ENCODE peak calls at places on chromosomes 12 and 14, in nine cellular contexts. O is MM.1S, J is dorsolateral prefrontal cortex, G is astrocyte of the spinal cord, L is progenitor cell of endocrine pancreas, Q is A549, A is GM20000, R is HFFc6, F is cardiac fibroblast. N is an unnamed sample.

GRCh38 chr12:89247962-89248361 is 104.3 kb downstream of the DUSP6 start:
- DNase-seq in J (no peak), F (peak), Q (no peak), L (no peak), G (no peak), A (no peak), O (no peak), R (no peak), N (no peak)

GRCh38 chr14:35297677-35298076 is 5.5 kb downstream of the PSMA6 start:
- DNase-seq in L (no peak), A (no peak), Q (no peak), G (no peak), O (no peak), J (no peak), R (no peak), F (no peak), N (no peak)

GRCh38 chr12:120358412-120359158 is 10.4 kb downstream of the MSI1 start:
- DNase-seq in J (no peak), L (no peak), G (no peak), R (no peak), O (no peak), A (no peak), F (no peak), Q (no peak), N (no peak)

GRCh38 chr14:73227812-73228781 is 9.2 kb upstream of the PAPLN start:
- DNase-seq in A (no peak), O (no peak), R (peak), Q (peak), G (peak), L (no peak), J (no peak), F (peak), N (no peak)

GRCh38 chr12:117188961-117189724 is 1.1 kb downstream of the FBXO21 start:
- DNase-seq in F (peak), O (no peak), G (peak), A (no peak), J (no peak), Q (no peak), L (no peak), R (peak), N (no peak)

GRCh38 chr12:4496145-4496838 is 42.4 kb upstream of the RAD51AP1 start:
- DNase-seq in G (no peak), J (no peak), Q (no peak), A (peak), O (no peak), L (no peak), F (no peak), R (no peak), N (peak)

GRCh38 chr12:41418586-41418985 is 230.5 kb downstream of the PDZRN4 start:
- DNase-seq in A (no peak), O (no peak), R (no peak), F (no peak), J (no peak), Q (no peak), G (no peak), L (no peak), N (no peak)

GRCh38 chr12:53955776-53956250 is 1.1 kb downstream of the HOXC12 start:
- DNase-seq in Q (no peak), F (no peak), A (no peak), J (no peak), L (no peak), O (no peak), R (no peak), G (no peak), N (no peak)

GRCh38 chr14:90815817-90816662 is at the start of gene TTC7B:
- DNase-seq in R (no peak), L (peak), Q (peak), O (peak), F (no peak), A (peak), J (no peak), G (no peak), N (peak)

GRCh38 chr12:19945559-19946485 is 422.5 kb upstream of the PDE3A start:
- DNase-seq in L (no peak), F (peak), G (peak), Q (peak), O (no peak), R (no peak), J (no peak), A (no peak), N (no peak)

GRCh38 chr14:38143651-38144505 is 63.8 kb upstream of the SSTR1 start:
- DNase-seq in O (no peak), Q (no peak), F (peak), G (peak), J (no peak), R (peak), L (no peak), A (no peak), N (no peak)

GRCh38 chr14:98614741-98615140 is 657.3 kb downstream of the BCL11B start:
- DNase-seq in G (no peak), A (no peak), O (no peak), Q (no peak), F (no peak), R (no peak), J (no peak), L (no peak), N (no peak)

GRCh38 chr14:67999693-68000384 is 180.3 kb downstream of the RAD51B start:
- DNase-seq in G (peak), O (no peak), L (no peak), F (peak), Q (peak), J (no peak), A (no peak), R (peak), N (no peak)

GRCh38 chr14:93787465-93788306 is 599 bp downstream of the PRIMA1 start:
- DNase-seq in Q (no peak), R (no peak), J (no peak), A (no peak), G (no peak), L (peak), F (peak), O (no peak), N (no peak)

GRCh38 chr12:51471465-51471864 is 46.8 kb downstream of the SLC4A8 start:
- DNase-seq in G (no peak), Q (no peak), A (no peak), L (no peak), R (no peak), J (no peak), O (no peak), F (no peak), N (no peak)

GRCh38 chr14:99819514-99819913 is 26.3 kb downstream of the EML1 start:
- DNase-seq in G (no peak), O (no peak), A (no peak), J (no peak), Q (no peak), R (no peak), L (no peak), F (no peak), N (no peak)

GRCh38 chr12:3630621-3631271 is 122.2 kb downstream of the CRACR2A start:
- DNase-seq in O (no peak), Q (no peak), R (no peak), J (no peak), F (no peak), A (no peak), G (no peak), L (no peak), N (no peak)

GRCh38 chr12:69329669-69330428 is 18.3 kb upstream of the LYZ start:
- DNase-seq in A (no peak), Q (no peak), O (no peak), G (no peak), F (no peak), L (no peak), R (no peak), J (no peak), N (no peak)

GRCh38 chr14:55807536-55807935 is 227.5 kb downstream of the KTN1 start:
- DNase-seq in Q (no peak), R (no peak), O (no peak), G (no peak), F (no peak), L (no peak), A (no peak), J (no peak), N (no peak)

GRCh38 chr12:77946541-77947021 is 115.9 kb downstream of the NAV3 start:
- DNase-seq in J (no peak), L (no peak), A (no peak), R (peak), F (peak), O (no peak), Q (no peak), G (no peak), N (no peak)

GRCh38 chr12:32860182-32860581 is 36.4 kb downstream of the PKP2 start:
- DNase-seq in L (no peak), F (no peak), R (no peak), J (no peak), G (no peak), Q (no peak), A (no peak), O (no peak), N (no peak)

GRCh38 chr12:128961957-128962356 is 108.7 kb downstream of the GLT1D1 start:
- DNase-seq in F (no peak), G (no peak), Q (no peak), J (no peak), O (no peak), R (no peak), A (no peak), L (no peak), N (no peak)

GRCh38 chr12:46677749-46678148 is 148.0 kb downstream of the SLC38A4 start:
- DNase-seq in A (no peak), L (no peak), G (peak), J (no peak), F (peak), O (no peak), R (peak), Q (peak), N (no peak)
- TF ChIP-seq CTCF in A (no peak), L (no peak), G (peak), J (no peak), F (peak), O (no peak), R (peak), Q (peak), N (no peak)

GRCh38 chr12:123478069-123478468 is 20.1 kb downstream of the SNRNP35 start:
- DNase-seq in Q (no peak), R (no peak), J (no peak), F (no peak), A (no peak), L (no peak), O (no peak), G (no peak), N (no peak)
- TF ChIP-seq CTCF in Q (no peak), R (no peak), J (no peak), F (no peak), A (no peak), L (no peak), O (no peak), G (no peak), N (no peak)

GRCh38 chr12:46410495-46410894 is 37.9 kb upstream of the SLC38A2 start:
- DNase-seq in O (no peak), L (no peak), G (no peak), R (no peak), Q (no peak), A (no peak), J (no peak), F (no peak), N (no peak)

GRCh38 chr12:46415552-46415951 is 43.0 kb upstream of the SLC38A2 start:
- DNase-seq in Q (no peak), F (no peak), R (no peak), A (no peak), G (no peak), L (no peak), O (no peak), J (no peak), N (no peak)

GRCh38 chr12:46413368-46413767 is 40.8 kb upstream of the SLC38A2 start:
- DNase-seq in J (no peak), G (no peak), L (no peak), O (no peak), F (no peak), Q (no peak), R (no peak), A (no peak), N (no peak)

GRCh38 chr12:46409974-46410373 is 37.4 kb upstream of the SLC38A2 start:
- DNase-seq in L (no peak), R (no peak), Q (no peak), J (no peak), O (no peak), F (no peak), G (no peak), A (no peak), N (no peak)

GRCh38 chr12:46414591-46415268 is 42.2 kb upstream of the SLC38A2 start:
- DNase-seq in O (no peak), L (no peak), R (no peak), Q (no peak), J (no peak), A (no peak), F (no peak), G (no peak), N (no peak)
- TF ChIP-seq CTCF in O (no peak), L (no peak), R (no peak), Q (no peak), J (no peak), A (no peak), F (no peak), G (no peak), N (no peak)

GRCh38 chr14:106455026-106455425 is 928.6 kb downstream of the TMEM121 start:
- DNase-seq in R (no peak), L (no peak), J (no peak), A (no peak), Q (no peak), G (no peak), O (no peak), F (no peak), N (no peak)

GRCh38 chr14:106460916-106461315 is 934.5 kb downstream of the TMEM121 start:
- DNase-seq in J (no peak), L (no peak), O (no peak), R (no peak), Q (no peak), G (no peak), A (no peak), F (no peak), N (no peak)

GRCh38 chr14:106459971-106460730 is 933.8 kb downstream of the TMEM121 start:
- DNase-seq in O (peak), F (no peak), G (no peak), Q (peak), A (peak), R (no peak), L (no peak), J (no peak), N (no peak)
- TF ChIP-seq CTCF in O (peak), F (no peak), G (no peak), Q (no peak), A (peak), R (peak), L (no peak), J (no peak), N (no peak)

GRCh38 chr12:29889737-29890136 is 106.0 kb upstream of the TMTC1 start:
- DNase-seq in L (peak), R (no peak), J (no peak), A (peak), F (peak), Q (no peak), G (peak), O (no peak), N (peak)
- TF ChIP-seq CTCF in L (peak), R (no peak), J (peak), A (peak), F (peak), Q (no peak), G (peak), O (peak), N (peak)

GRCh38 chr14:75459099-75459741 is 31.4 kb downstream of the JDP2 start:
- DNase-seq in L (no peak), O (no peak), R (no peak), J (no peak), F (no peak), A (no peak), G (no peak), Q (no peak), N (no peak)

GRCh38 chr14:75461303-75461702 is 33.5 kb downstream of the JDP2 start:
- DNase-seq in R (no peak), O (no peak), F (no peak), A (no peak), L (no peak), G (no peak), J (no peak), Q (no peak), N (no peak)

GRCh38 chr14:75458305-75458704 is 30.5 kb downstream of the JDP2 start:
- DNase-seq in O (no peak), J (no peak), R (no peak), L (no peak), Q (no peak), F (no peak), A (no peak), G (no peak), N (no peak)

GRCh38 chr14:75460402-75460801 is 32.6 kb downstream of the JDP2 start:
- DNase-seq in F (no peak), O (no peak), R (no peak), J (no peak), Q (no peak), A (no peak), G (no peak), L (no peak), N (no peak)

GRCh38 chr14:75459791-75460190 is 32.0 kb downstream of the JDP2 start:
- DNase-seq in L (no peak), J (no peak), R (no peak), A (no peak), F (no peak), G (no peak), O (no peak), Q (no peak), N (no peak)
- TF ChIP-seq CTCF in L (no peak), J (no peak), R (no peak), A (no peak), F (no peak), G (no peak), O (no peak), Q (no peak), N (no peak)

N was measured in GM13977.